ENCODE peak calls at places on chromosomes 12 and 14, in nine cellular contexts. One of them, this sample, is unnamed.

GRCh38 chr14:92653162-92653651 is 95.2 kb downstream of the LGMN start:
- DNase-seq in endodermal cell: no peak
- DNase-seq in HFF-Myc: no peak
- DNase-seq in fibroblast of lung: no peak
- DNase-seq in tibial nerve: no peak
- DNase-seq in AG04450: no peak
- DNase-seq in uterus: no peak
- DNase-seq in prostate gland: no peak
- DNase-seq in heart left ventricle: no peak
- DNase-seq in this sample: no peak

GRCh38 chr12:28035483-28035882 is 63.0 kb upstream of the PTHLH start:
- DNase-seq in endodermal cell: no peak
- DNase-seq in HFF-Myc: no peak
- DNase-seq in fibroblast of lung: peak; percentile 83
- DNase-seq in tibial nerve: no peak
- DNase-seq in AG04450: no peak
- DNase-seq in uterus: no peak
- DNase-seq in prostate gland: no peak
- DNase-seq in heart left ventricle: no peak
- DNase-seq in this sample: no peak

GRCh38 chr14:85366226-85366625 is 163.7 kb upstream of the FLRT2 start:
- DNase-seq in endodermal cell: no peak
- DNase-seq in HFF-Myc: no peak
- DNase-seq in fibroblast of lung: no peak
- DNase-seq in tibial nerve: no peak
- DNase-seq in AG04450: no peak
- DNase-seq in uterus: no peak
- DNase-seq in prostate gland: no peak
- DNase-seq in heart left ventricle: no peak
- DNase-seq in this sample: no peak

GRCh38 chr14:105204206-105204930 is 23.3 kb upstream of the NUDT14 start:
- DNase-seq in endodermal cell: no peak
- DNase-seq in HFF-Myc: no peak
- DNase-seq in fibroblast of lung: peak; percentile 11
- DNase-seq in tibial nerve: no peak
- DNase-seq in AG04450: no peak
- DNase-seq in uterus: no peak
- DNase-seq in prostate gland: no peak
- DNase-seq in heart left ventricle: peak; percentile 88
- DNase-seq in this sample: no peak

GRCh38 chr14:104355101-104355691 is 216.8 kb downstream of the KIF26A start:
- DNase-seq in endodermal cell: peak; percentile 37
- DNase-seq in HFF-Myc: no peak
- DNase-seq in fibroblast of lung: no peak
- DNase-seq in tibial nerve: no peak
- DNase-seq in AG04450: no peak
- DNase-seq in uterus: no peak
- DNase-seq in prostate gland: no peak
- DNase-seq in heart left ventricle: peak; percentile 17
- DNase-seq in this sample: no peak

GRCh38 chr12:93663729-93664084 is 13.5 kb upstream of the CRADD start:
- DNase-seq in endodermal cell: no peak
- DNase-seq in HFF-Myc: no peak
- DNase-seq in fibroblast of lung: no peak
- DNase-seq in tibial nerve: no peak
- DNase-seq in AG04450: no peak
- DNase-seq in uterus: no peak
- DNase-seq in prostate gland: no peak
- DNase-seq in heart left ventricle: no peak
- DNase-seq in this sample: no peak

GRCh38 chr14:36070056-36071043 is 106.2 kb downstream of the PTCSC3 start:
- DNase-seq in endodermal cell: peak; percentile 87
- DNase-seq in HFF-Myc: no peak
- DNase-seq in fibroblast of lung: peak; percentile 66
- DNase-seq in tibial nerve: peak; percentile 21
- DNase-seq in AG04450: peak; percentile 32
- DNase-seq in uterus: no peak
- DNase-seq in prostate gland: peak; percentile 40
- DNase-seq in heart left ventricle: peak; percentile 34
- DNase-seq in this sample: peak; percentile 17

GRCh38 chr14:102928412-102929348 is 6.2 kb downstream of the AMN start:
- DNase-seq in endodermal cell: peak; percentile 95
- DNase-seq in HFF-Myc: no peak
- DNase-seq in fibroblast of lung: peak; percentile 31
- DNase-seq in tibial nerve: no peak
- DNase-seq in AG04450: no peak
- DNase-seq in uterus: peak; percentile 36
- DNase-seq in prostate gland: peak; percentile 64
- DNase-seq in heart left ventricle: no peak
- DNase-seq in this sample: no peak

GRCh38 chr12:70007687-70008086 is 182.7 kb downstream of the MYRFL start:
- DNase-seq in endodermal cell: no peak
- DNase-seq in HFF-Myc: no peak
- DNase-seq in fibroblast of lung: no peak
- DNase-seq in tibial nerve: no peak
- DNase-seq in AG04450: no peak
- DNase-seq in uterus: no peak
- DNase-seq in prostate gland: no peak
- DNase-seq in heart left ventricle: no peak
- DNase-seq in this sample: no peak

GRCh38 chr12:96720363-96720705 is 186.7 kb upstream of the NEDD1 start:
- DNase-seq in endodermal cell: peak; percentile 74
- DNase-seq in HFF-Myc: no peak
- DNase-seq in fibroblast of lung: no peak
- DNase-seq in tibial nerve: no peak
- DNase-seq in AG04450: no peak
- DNase-seq in uterus: no peak
- DNase-seq in prostate gland: peak; percentile 32
- DNase-seq in heart left ventricle: no peak
- DNase-seq in this sample: no peak

GRCh38 chr14:55198749-55199148 is 7.4 kb upstream of the DLGAP5 start:
- DNase-seq in endodermal cell: no peak
- DNase-seq in HFF-Myc: no peak
- DNase-seq in fibroblast of lung: peak; percentile 32
- DNase-seq in tibial nerve: no peak
- DNase-seq in AG04450: no peak
- DNase-seq in uterus: no peak
- DNase-seq in prostate gland: no peak
- DNase-seq in heart left ventricle: no peak
- DNase-seq in this sample: no peak

GRCh38 chr14:54211562-54212308 is 185.1 kb upstream of the CDKN3 start:
- DNase-seq in endodermal cell: no peak
- DNase-seq in HFF-Myc: no peak
- DNase-seq in fibroblast of lung: peak; percentile 75
- DNase-seq in tibial nerve: no peak
- DNase-seq in AG04450: no peak
- DNase-seq in uterus: no peak
- DNase-seq in prostate gland: no peak
- DNase-seq in heart left ventricle: no peak
- DNase-seq in this sample: peak; percentile 60

GRCh38 chr12:54257332-54257731 is 22.6 kb downstream of the CBX5 start:
- DNase-seq in endodermal cell: no peak
- DNase-seq in HFF-Myc: no peak
- DNase-seq in fibroblast of lung: no peak
- DNase-seq in tibial nerve: no peak
- DNase-seq in AG04450: no peak
- DNase-seq in uterus: no peak
- DNase-seq in prostate gland: no peak
- DNase-seq in heart left ventricle: no peak
- DNase-seq in this sample: no peak

DNA sequence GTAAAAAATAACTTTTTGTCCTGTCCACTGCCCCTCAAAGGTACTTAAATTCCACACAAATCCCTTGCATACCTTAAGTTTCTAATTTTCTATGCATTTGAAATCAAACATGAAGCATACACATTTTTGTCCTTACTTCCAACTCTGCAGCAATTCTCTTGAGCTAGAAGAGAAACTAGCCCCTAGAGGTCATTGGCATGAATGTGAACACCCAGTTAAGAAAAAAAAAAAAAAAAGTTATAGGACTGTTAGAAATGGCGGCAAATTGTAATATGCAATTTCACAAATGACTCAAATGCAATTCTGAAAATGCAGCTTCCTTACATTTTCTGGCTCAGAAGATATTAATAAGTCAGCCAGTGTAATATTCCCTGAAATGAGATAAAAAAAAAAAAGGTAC is 4.6 kb upstream of the ESR2 start:
- DNase-seq in endodermal cell: no peak
- DNase-seq in HFF-Myc: no peak
- DNase-seq in fibroblast of lung: no peak
- DNase-seq in tibial nerve: no peak
- DNase-seq in AG04450: no peak
- DNase-seq in uterus: no peak
- DNase-seq in prostate gland: no peak
- DNase-seq in heart left ventricle: no peak
- DNase-seq in this sample: no peak
- TF ChIP-seq CTCF in endodermal cell: peak; percentile 53
- TF ChIP-seq CTCF in HFF-Myc: no peak
- TF ChIP-seq CTCF in fibroblast of lung: no peak
- TF ChIP-seq CTCF in tibial nerve: no peak
- TF ChIP-seq CTCF in AG04450: no peak
- TF ChIP-seq CTCF in uterus: no peak
- TF ChIP-seq CTCF in prostate gland: no peak
- TF ChIP-seq CTCF in heart left ventricle: no peak
- TF ChIP-seq CTCF in this sample: no peak

DNA sequence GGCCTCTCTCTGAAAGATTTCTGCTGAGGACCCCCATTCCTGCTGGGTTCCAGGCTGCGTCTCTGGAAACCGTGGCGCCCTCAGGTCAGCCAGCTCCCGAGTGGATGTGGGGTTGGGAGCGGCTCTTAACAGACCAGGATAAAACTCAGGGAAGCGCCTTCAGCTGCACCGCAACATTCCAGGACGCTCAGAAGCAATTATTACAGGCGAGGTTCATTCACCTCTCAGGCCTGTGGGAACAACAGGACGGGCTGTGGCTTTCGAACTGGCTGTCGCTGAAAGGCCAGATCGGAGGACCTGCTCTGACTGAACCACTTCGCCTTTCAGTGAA is 351 bp upstream of the GAS2L3 start:
- DNase-seq in endodermal cell: no peak
- DNase-seq in HFF-Myc: no peak
- DNase-seq in fibroblast of lung: no peak
- DNase-seq in tibial nerve: no peak
- DNase-seq in AG04450: no peak
- DNase-seq in uterus: no peak
- DNase-seq in prostate gland: no peak
- DNase-seq in heart left ventricle: no peak
- DNase-seq in this sample: no peak
- H3K4me3 ChIP-seq in endodermal cell: peak overlapping the region; percentile 91
- H3K4me3 ChIP-seq in HFF-Myc: peak overlapping the region; percentile 90
- H3K4me3 ChIP-seq in fibroblast of lung: peak overlapping the region; percentile 71
- H3K4me3 ChIP-seq in tibial nerve: peak overlapping the region; percentile 71
- H3K4me3 ChIP-seq in AG04450: peak overlapping the region; percentile 82
- H3K4me3 ChIP-seq in uterus: peak overlapping the region; percentile 64
- H3K4me3 ChIP-seq in prostate gland: peak overlapping the region; percentile 48
- H3K4me3 ChIP-seq in heart left ventricle: peak overlapping the region; percentile 55
- H3K4me3 ChIP-seq in this sample: peak overlapping the region; percentile 87

DNA sequence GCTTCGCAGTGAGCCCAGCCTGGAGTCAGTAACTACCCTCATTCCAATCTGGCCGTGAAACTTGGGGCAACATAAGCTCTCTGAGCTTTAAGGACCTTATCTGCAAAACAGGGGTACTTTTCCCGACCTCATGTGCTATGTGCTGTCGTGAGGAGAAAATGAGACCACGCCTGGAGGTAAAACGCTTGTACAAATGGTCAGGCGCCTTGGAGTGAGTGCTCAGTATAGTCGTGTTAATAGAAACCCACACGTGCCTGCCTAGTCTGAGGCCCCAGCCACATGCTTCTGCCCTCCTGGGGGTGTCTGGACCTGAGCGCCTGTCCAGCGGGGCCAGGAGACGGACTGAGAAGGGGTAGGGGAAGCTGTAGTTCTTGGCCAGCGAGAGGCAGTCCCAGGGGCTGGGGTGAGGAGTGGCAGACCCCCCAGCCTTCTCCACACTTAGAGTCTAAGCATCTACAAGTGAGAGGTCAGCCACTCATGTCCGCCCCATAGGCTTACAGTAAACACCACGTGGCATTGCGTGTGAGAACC is 4.9 kb downstream of the AQP5 start:
- DNase-seq in endodermal cell: no peak
- DNase-seq in HFF-Myc: no peak
- DNase-seq in fibroblast of lung: no peak
- DNase-seq in tibial nerve: no peak
- DNase-seq in AG04450: no peak
- DNase-seq in uterus: no peak
- DNase-seq in prostate gland: no peak
- DNase-seq in heart left ventricle: no peak
- DNase-seq in this sample: no peak
- TF ChIP-seq CTCF in endodermal cell: no peak
- TF ChIP-seq CTCF in HFF-Myc: no peak
- TF ChIP-seq CTCF in fibroblast of lung: no peak
- TF ChIP-seq CTCF in tibial nerve: no peak
- TF ChIP-seq CTCF in AG04450: no peak
- TF ChIP-seq CTCF in uterus: no peak
- TF ChIP-seq CTCF in prostate gland: no peak
- TF ChIP-seq CTCF in heart left ventricle: no peak
- TF ChIP-seq CTCF in this sample: no peak

DNA sequence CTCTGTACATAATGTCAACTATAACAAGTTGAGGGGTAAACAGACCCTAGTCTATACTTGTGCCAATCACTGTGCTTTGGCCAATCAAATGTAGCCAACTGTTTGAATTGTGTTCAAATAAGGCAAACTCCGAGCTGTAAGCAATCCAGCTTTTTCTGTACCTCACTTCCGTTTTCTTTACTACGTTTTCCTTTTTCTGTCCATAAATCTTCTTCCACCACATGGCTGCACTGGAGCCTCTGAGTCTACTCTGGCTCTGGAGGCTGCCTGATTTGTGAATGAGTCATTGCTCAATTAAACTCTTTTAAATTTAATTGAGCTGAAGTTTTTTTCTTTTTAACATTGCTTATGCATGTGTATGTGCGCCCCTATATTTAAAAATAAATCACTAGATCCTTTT is 29.7 kb downstream of the CLEC1A start:
- DNase-seq in endodermal cell: no peak
- DNase-seq in HFF-Myc: peak; percentile 57
- DNase-seq in fibroblast of lung: peak; percentile 31
- DNase-seq in tibial nerve: no peak
- DNase-seq in AG04450: no peak
- DNase-seq in uterus: peak; percentile 35
- DNase-seq in prostate gland: no peak
- DNase-seq in heart left ventricle: no peak
- DNase-seq in this sample: peak; percentile 49
- H3K4me3 ChIP-seq in endodermal cell: no peak overlapping the region
- H3K4me3 ChIP-seq in HFF-Myc: no peak overlapping the region
- H3K4me3 ChIP-seq in fibroblast of lung: no peak overlapping the region
- H3K4me3 ChIP-seq in tibial nerve: no peak overlapping the region
- H3K4me3 ChIP-seq in AG04450: no peak overlapping the region
- H3K4me3 ChIP-seq in uterus: no peak overlapping the region
- H3K4me3 ChIP-seq in prostate gland: no peak overlapping the region
- H3K4me3 ChIP-seq in heart left ventricle: no peak overlapping the region
- H3K4me3 ChIP-seq in this sample: no peak overlapping the region

GRCh38 chr12:124740691-124741137 is 123.0 kb downstream of the SCARB1 start:
- DNase-seq in endodermal cell: peak; percentile 78
- DNase-seq in HFF-Myc: no peak
- DNase-seq in fibroblast of lung: no peak
- DNase-seq in tibial nerve: no peak
- DNase-seq in AG04450: no peak
- DNase-seq in uterus: no peak
- DNase-seq in prostate gland: no peak
- DNase-seq in heart left ventricle: peak; percentile 53
- DNase-seq in this sample: no peak
- TF ChIP-seq CTCF in endodermal cell: no peak
- TF ChIP-seq CTCF in HFF-Myc: no peak
- TF ChIP-seq CTCF in fibroblast of lung: no peak
- TF ChIP-seq CTCF in tibial nerve: no peak
- TF ChIP-seq CTCF in AG04450: no peak
- TF ChIP-seq CTCF in uterus: peak; percentile 46
- TF ChIP-seq CTCF in prostate gland: no peak
- TF ChIP-seq CTCF in heart left ventricle: peak; percentile 11
- TF ChIP-seq CTCF in this sample: no peak